ENCODE peak calls at places on chromosome 11, in five cellular contexts. V is HepG2, I is SK-N-SH, S is HCT116, H is K562. B is an unnamed sample.

GRCh38 chr11:83174008-83174407 is 17.1 kb downstream of the PCF11 start:
- DNase-seq in I (no peak), H (no peak), S (no peak), V (no peak), B (no peak)

GRCh38 chr11:116454020-116454645 is 318.7 kb downstream of the BUD13 start:
- DNase-seq in S (no peak), V (peak; percentile 43), H (peak; percentile 16), I (peak; percentile 37), B (peak; percentile 28)

GRCh38 chr11:3369366-3369765 is 9.6 kb downstream of the ZNF195 start:
- DNase-seq in I (no peak), H (no peak), V (no peak), S (no peak), B (no peak)

GRCh38 chr11:36101466-36101865 is 157.6 kb downstream of the LDLRAD3 start:
- DNase-seq in V (no peak), I (no peak), S (no peak), H (no peak), B (no peak)

GRCh38 chr11:95924414-95924760 is 480 bp upstream of the MTMR2 start:
- DNase-seq in V (peak; percentile 18), S (no peak), I (no peak), H (no peak), B (peak; percentile 13)

GRCh38 chr11:87851827-87852226 is 323.4 kb downstream of the RAB38 start:
- DNase-seq in S (no peak), V (no peak), H (no peak), I (no peak), B (no peak)

GRCh38 chr11:43687120-43687791 is 6.7 kb downstream of the HSD17B12 start:
- DNase-seq in H (no peak), I (no peak), V (no peak), S (no peak), B (no peak)

GRCh38 chr11:119745776-119746535 is 17.0 kb upstream of the NECTIN1 start:
- DNase-seq in H (no peak), I (no peak), S (no peak), V (no peak), B (no peak)

GRCh38 chr11:119372260-119373058 is 9.0 kb downstream of the USP2 start:
- DNase-seq in H (no peak), I (no peak), V (no peak), S (no peak), B (no peak)

GRCh38 chr11:3905080-3905953 is 49.9 kb downstream of the STIM1 start:
- DNase-seq in H (peak; percentile 53), V (peak; percentile 98), I (no peak), S (peak; percentile 34), B (no peak)

GRCh38 chr11:116510886-116511650 is 261.7 kb downstream of the BUD13 start:
- DNase-seq in I (no peak), S (no peak), V (no peak), H (no peak), B (no peak)

GRCh38 chr11:129939510-129939909 is 44.1 kb upstream of the NFRKB start:
- DNase-seq in H (no peak), S (no peak), V (no peak), I (no peak), B (no peak)

GRCh38 chr11:7548659-7549283 is 35.0 kb downstream of the PPFIBP2 start:
- DNase-seq in H (peak; percentile 27), I (no peak), S (peak; percentile 16), V (peak; percentile 25), B (peak; percentile 38)

GRCh38 chr11:33869511-33870422 is 22.1 kb downstream of the LMO2 start:
- DNase-seq in S (no peak), I (peak; percentile 84), H (peak; percentile 68), V (no peak), B (no peak)

GRCh38 chr11:45929486-45930030 is 7.1 kb downstream of the LARGE2 start:
- DNase-seq in H (no peak), I (no peak), S (no peak), V (no peak), B (no peak)

GRCh38 chr11:116488836-116489389 is 283.9 kb downstream of the BUD13 start:
- DNase-seq in S (no peak), H (no peak), V (no peak), I (no peak), B (no peak)

GRCh38 chr11:9760180-9760550 is 96.3 kb downstream of the SWAP70 start:
- DNase-seq in H (no peak), S (no peak), V (no peak), I (no peak), B (no peak)

GRCh38 chr11:132874638-132875037 is 657.7 kb downstream of the OPCML start:
- DNase-seq in I (no peak), V (no peak), S (no peak), H (no peak), B (no peak)

GRCh38 chr11:77093056-77093891 is 9.4 kb upstream of the OMP start:
- DNase-seq in I (no peak), H (no peak), S (no peak), V (no peak), B (no peak)

GRCh38 chr11:22346283-22346682 is 8.1 kb downstream of the SLC17A6 start:
- DNase-seq in H (no peak), S (no peak), V (no peak), I (no peak), B (no peak)

GRCh38 chr11:111983187-111983986 is 41.8 kb upstream of the DLAT start:
- DNase-seq in S (no peak), I (no peak), V (peak; percentile 91), H (peak; percentile 41), B (peak; percentile 80)
- TF ChIP-seq YY1 in S (no peak), I (no peak), V (peak; percentile 25), H (no peak), B (no peak)

GRCh38 chr11:73852049-73852448 is 24.6 kb downstream of the COA4 start:
- DNase-seq in I (no peak), S (no peak), V (no peak), H (no peak), B (no peak)
- TF ChIP-seq YY1 in I (no peak), S (no peak), V (no peak), H (no peak), B (no peak)

GRCh38 chr11:75389276-75389605 is 10.1 kb upstream of the RPS3 start:
- DNase-seq in V (no peak), I (no peak), H (no peak), S (no peak), B (no peak)
- TF ChIP-seq YY1 in V (no peak), I (no peak), H (no peak), S (no peak), B (no peak)

GRCh38 chr11:124839051-124839971 is 25.9 kb upstream of the ROBO3 start:
- DNase-seq in H (peak; percentile 20), V (no peak), I (peak; percentile 58), S (no peak), B (no peak)

GRCh38 chr11:124841186-124841585 is 24.0 kb upstream of the ROBO3 start:
- DNase-seq in S (no peak), V (no peak), I (no peak), H (no peak), B (no peak)

GRCh38 chr11:124841765-124842700 is 23.2 kb upstream of the ROBO3 start:
- DNase-seq in V (no peak), H (no peak), I (no peak), S (no peak), B (no peak)

GRCh38 chr11:124840666-124841065 is 24.6 kb upstream of the ROBO3 start:
- DNase-seq in V (no peak), I (no peak), H (no peak), S (no peak), B (no peak)

DNA sequence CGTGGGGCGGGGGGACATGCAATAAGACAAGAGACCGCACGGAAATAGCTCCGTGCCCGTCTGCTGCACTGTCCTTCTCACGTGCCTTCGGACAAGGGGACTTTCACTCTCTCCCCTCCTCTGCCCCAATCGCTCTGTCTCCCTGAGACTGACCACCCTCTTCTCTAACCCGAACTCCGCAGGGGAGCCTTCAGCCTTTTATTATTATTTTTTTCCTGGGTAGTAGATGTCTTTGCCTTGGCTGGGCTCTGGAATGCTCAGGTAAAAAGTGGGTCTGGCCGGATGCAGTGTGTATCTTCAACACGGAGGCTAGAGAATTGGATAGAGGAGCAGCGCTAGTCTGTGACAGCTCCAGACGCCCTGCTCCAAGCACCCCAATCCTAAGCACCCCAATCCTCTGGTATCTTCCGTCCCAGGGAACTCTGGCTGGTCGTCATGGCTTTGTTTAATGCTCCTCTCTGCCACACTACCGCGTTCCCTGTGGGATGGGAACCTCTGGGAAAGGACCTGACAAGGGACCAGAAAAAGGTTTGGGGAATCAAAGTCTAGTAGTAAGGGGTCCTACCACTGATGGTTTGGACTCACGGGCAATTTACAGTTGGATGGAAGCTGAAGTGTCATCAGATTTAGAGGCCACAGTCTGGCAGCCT is 25.1 kb upstream of the ROBO3 start:
- DNase-seq in S (no peak), V (no peak), H (no peak), I (no peak), B (no peak)
- TF ChIP-seq YY1 in S (no peak), V (no peak), H (no peak), I (no peak), B (no peak)

DNA sequence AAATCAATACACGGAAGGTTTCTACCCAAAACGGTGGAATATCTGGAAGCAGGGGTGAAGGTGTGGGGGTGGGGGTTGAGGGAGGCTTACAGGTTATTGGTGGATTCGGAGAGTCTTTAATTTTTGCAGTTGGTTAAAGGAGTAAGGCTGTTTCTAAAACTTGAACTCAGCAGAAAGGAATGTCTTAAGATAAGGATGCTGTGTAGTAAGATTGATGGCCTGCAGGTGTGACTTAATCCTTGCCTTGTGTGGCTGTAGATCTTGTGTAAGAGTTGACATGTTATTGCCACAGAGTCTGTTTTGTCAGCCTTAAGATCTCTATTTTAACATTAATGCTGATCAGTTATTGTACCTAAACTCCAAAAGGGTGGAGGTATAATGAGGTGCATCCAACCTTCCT is 16.4 kb upstream of the OR6M1 start:
- DNase-seq in I (no peak), S (no peak), H (no peak), V (no peak), B (no peak)
- TF ChIP-seq YY1 in I (no peak), S (no peak), H (no peak), V (no peak), B (no peak)

DNA sequence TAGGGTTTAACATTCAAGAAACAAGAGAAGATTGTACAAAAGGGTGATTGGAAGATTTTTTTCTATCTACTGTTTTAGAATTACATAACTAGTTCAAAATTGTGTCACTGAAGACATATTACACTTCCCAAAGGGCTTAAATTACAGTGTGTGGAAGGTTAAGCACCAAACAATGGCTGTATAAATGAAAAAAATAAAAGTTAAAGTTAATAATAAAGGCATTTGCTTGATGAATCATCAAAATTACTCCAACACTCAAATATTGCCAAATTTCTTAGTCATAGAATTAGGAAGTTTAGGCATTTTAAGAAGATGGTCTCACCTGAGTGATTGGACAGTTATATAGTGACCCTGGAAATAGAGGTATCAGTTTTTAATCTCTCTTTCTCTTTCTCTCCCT is 227.6 kb upstream of the CARD18 start:
- DNase-seq in S (no peak), V (no peak), I (no peak), H (no peak), B (no peak)
- TF ChIP-seq YY1 in S (no peak), V (no peak), I (no peak), H (no peak), B (no peak)

GRCh38 chr11:32353884-32354283 is 81.5 kb downstream of the WT1 start:
- DNase-seq in S (no peak), H (no peak), V (no peak), I (no peak), B (no peak)

DNA sequence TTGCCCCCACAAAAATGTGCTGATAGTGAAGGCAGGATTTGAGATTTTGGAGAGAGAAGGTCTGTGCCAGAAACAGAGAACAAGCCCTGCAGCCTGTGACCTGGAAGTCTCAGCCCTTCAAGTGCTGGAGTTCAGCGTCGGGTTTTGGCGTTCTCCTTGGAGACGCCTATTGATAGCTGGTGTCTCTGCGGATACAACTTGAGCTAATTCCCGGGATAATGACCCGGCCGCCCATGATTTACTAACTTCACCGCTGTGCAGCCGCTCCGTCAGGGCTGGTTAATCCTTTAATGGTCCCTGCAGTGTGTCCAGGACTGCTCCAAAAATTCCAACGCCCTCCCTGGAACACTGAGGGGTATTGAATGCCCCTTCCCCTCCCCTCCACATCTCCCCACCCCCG is 76.6 kb downstream of the WT1 start:
- DNase-seq in H (no peak), S (no peak), I (no peak), V (no peak), B (no peak)
- TF ChIP-seq YY1 in H (no peak), S (no peak), I (no peak), V (no peak), B (no peak)

B was measured in NT2/D1.